ENCODE peak calls at places on chromosomes 16 and 17, in nine cellular contexts. M, E, C, U, I, H, Q, J and Y are unnamed samples. For H3K4me1, the result is how much of the 10 kb centered on the place peaks cover.

GRCh38 chr17:77465358-77466041 is 324.7 kb downstream of the SEC14L1 start:
- DNase-seq in H (no peak), C (peak), I (peak), Q (peak), U (peak), E (no peak), J (no peak), M (peak), Y (peak)

GRCh38 chr16:82681592-82681991 is 54.8 kb downstream of the CDH13 start:
- DNase-seq in M (no peak), H (no peak), E (no peak), Q (no peak), C (no peak), I (no peak), U (no peak), J (no peak), Y (no peak)

GRCh38 chr16:694863-695354 is 4.7 kb upstream of the WDR24 start:
- DNase-seq in C (no peak), M (no peak), E (no peak), H (no peak), J (no peak), U (no peak), Q (no peak), I (no peak), Y (no peak)

GRCh38 chr16:2039286-2040030 is 8.2 kb downstream of the NTHL1 start:
- DNase-seq in U (peak), C (peak), H (peak), Q (no peak), J (peak), M (peak), E (no peak), I (peak), Y (no peak)

GRCh38 chr17:5635949-5636348 is 51.6 kb upstream of the NLRP1 start:
- DNase-seq in C (no peak), M (no peak), Q (no peak), U (no peak), J (no peak), I (no peak), H (no peak), E (no peak), Y (no peak)

GRCh38 chr17:75601057-75601987 is 13.7 kb downstream of the MYO15B start:
- DNase-seq in U (peak), E (peak), C (peak), J (peak), Q (no peak), H (peak), I (peak), M (peak), Y (peak)

GRCh38 chr17:65698381-65699061 is 137.1 kb upstream of the AXIN2 start:
- DNase-seq in U (no peak), C (peak), H (no peak), J (no peak), M (peak), I (peak), Q (no peak), E (no peak), Y (no peak)

GRCh38 chr16:29811896-29812665 is at the start of gene PRRT2:
- DNase-seq in I (peak), M (peak), U (peak), E (peak), J (no peak), H (peak), C (peak), Q (peak), Y (no peak)

GRCh38 chr17:80842456-80843053 is 149.1 kb upstream of the CHMP6 start:
- DNase-seq in J (no peak), E (no peak), U (no peak), Q (no peak), H (peak), C (no peak), M (no peak), I (no peak), Y (no peak)

DNA sequence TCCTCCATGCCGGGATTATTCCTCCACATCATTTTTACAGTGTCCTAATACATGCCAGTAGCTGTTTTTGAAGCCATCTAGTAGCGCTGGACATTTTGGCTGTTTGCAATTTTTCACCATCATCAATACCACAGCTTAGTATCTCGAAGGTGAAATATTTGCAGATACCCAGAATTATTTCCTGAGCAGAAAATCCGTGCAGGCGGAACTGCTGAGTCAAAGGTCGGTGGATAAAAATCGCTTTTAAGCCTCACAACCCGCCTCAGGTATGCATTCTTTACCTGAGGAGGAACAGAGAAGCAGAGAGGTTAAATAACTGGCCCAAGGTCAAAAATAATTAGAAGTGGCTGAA is 584 bp upstream of the TNRC6A start:
- DNase-seq in I (no peak), J (no peak), H (no peak), M (no peak), C (no peak), Q (no peak), U (no peak), E (no peak), Y (no peak)
- H3K4me1 ChIP-seq in I (under half), J (under half), H (under half), M (under half), C (under half), Q (under half), U (under half), E (under half), Y (under half)

GRCh38 chr17:58329808-58330543 is 1.4 kb upstream of the TSPOAP1 start:
- DNase-seq in I (no peak), M (no peak), C (no peak), J (no peak), Q (no peak), H (no peak), E (no peak), U (no peak), Y (peak)

GRCh38 chr17:58327363-58328194 is 1.0 kb downstream of the TSPOAP1 start:
- DNase-seq in M (no peak), H (peak), J (no peak), I (no peak), Q (no peak), U (no peak), C (peak), E (no peak), Y (no peak)

GRCh38 chr17:58330544-58330996 is 2.0 kb upstream of the TSPOAP1 start:
- DNase-seq in U (no peak), E (no peak), M (no peak), H (peak), J (no peak), I (no peak), Q (no peak), C (no peak), Y (no peak)

GRCh38 chr17:58328195-58329034 is at the start of gene TSPOAP1:
- DNase-seq in J (no peak), I (no peak), Q (no peak), M (no peak), E (no peak), U (no peak), C (no peak), H (peak), Y (peak)

DNA sequence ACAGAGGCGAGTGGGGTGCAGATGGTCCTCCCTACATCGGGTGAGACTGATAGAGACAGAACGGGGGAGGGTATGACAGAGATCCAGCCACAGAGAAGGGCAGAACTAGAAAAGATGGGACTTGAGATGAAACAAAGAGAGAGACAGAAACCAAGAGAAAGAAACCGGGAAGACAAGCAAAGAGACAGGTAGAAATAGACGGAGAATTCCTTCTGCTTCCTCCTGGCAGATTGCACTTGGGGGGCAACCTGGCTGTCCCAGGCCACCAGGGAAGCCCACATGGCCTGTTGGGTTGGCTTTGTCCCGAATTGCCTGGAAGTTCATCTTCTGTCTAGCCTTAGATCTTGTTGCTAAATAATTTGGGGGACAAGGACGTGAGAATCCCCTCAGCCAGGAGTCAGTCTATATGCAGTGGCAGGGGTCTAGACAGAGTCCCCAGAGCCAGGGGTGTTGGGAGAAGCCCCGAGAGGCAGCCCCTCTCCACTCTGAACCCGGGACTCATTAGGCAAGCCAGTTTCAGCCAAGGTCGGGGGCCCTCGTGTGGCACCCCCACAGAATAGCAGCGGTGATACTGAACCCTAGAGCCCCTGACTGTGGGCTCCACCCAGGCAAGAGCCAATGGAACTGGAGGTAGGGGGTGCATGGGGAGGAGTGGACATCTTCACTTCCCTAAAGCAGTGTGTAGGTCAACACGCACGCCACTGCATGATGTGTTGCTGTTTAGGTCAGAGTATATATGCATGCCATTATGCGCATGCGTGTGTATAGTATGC is 626 bp upstream of the TSPOAP1 start:
- DNase-seq in J (no peak), M (no peak), E (no peak), H (peak), I (no peak), Q (no peak), U (no peak), C (no peak), Y (peak)
- H3K4me3 ChIP-seq in J (no peak), M (no peak), E (no peak), H (no peak), I (no peak), Q (peak), U (no peak), C (no peak), Y (peak)

GRCh38 chr16:84817206-84817605 is 2.6 kb upstream of the CRISPLD2 start:
- DNase-seq in U (no peak), C (no peak), M (no peak), J (no peak), I (no peak), Q (no peak), E (no peak), H (no peak), Y (no peak)

GRCh38 chr16:84819644-84820304 is at the start of gene CRISPLD2:
- DNase-seq in C (peak), Q (peak), I (peak), M (peak), H (peak), J (peak), E (peak), U (peak), Y (peak)

GRCh38 chr16:84817613-84818012 is 2.2 kb upstream of the CRISPLD2 start:
- DNase-seq in J (no peak), E (no peak), U (no peak), I (no peak), C (no peak), Q (no peak), M (no peak), H (no peak), Y (no peak)

GRCh38 chr16:84818989-84819643 is 669 bp upstream of the CRISPLD2 start:
- DNase-seq in E (no peak), U (no peak), I (no peak), Q (no peak), H (no peak), C (no peak), M (no peak), J (no peak), Y (no peak)

GRCh38 chr16:84818133-84818532 is 1.7 kb upstream of the CRISPLD2 start:
- DNase-seq in C (no peak), H (no peak), Q (no peak), J (no peak), M (no peak), E (no peak), U (no peak), I (no peak), Y (no peak)
- H3K4me1 ChIP-seq in C (under half), H (under half), Q (under half), J (under half), M (under half), E (under half), U (under half), I (under half), Y (under half)

GRCh38 chr16:9091867-9092281 is 430 bp downstream of the HAPSTR1 start:
- DNase-seq in C (peak), M (no peak), E (no peak), Q (no peak), I (peak), J (no peak), U (peak), H (peak), Y (peak)
- H3K4me3 ChIP-seq in C (peak), M (peak), E (peak), Q (peak), I (peak), J (peak), U (peak), H (peak), Y (peak)